ENCODE peak calls at places on chromosomes 16 and 17, in four cellular contexts. N is GM10248, J is lung, L is kidney epithelial cell. I is an unnamed sample.

GRCh38 chr16:49598386-49599170 is 225.0 kb downstream of the C16orf78 start:
- DNase-seq in J (no peak), L (no peak), N (peak), I (no peak)

GRCh38 chr16:88045820-88046303 is 94.6 kb downstream of the BANP start:
- DNase-seq in L (no peak), J (no peak), N (peak), I (no peak)

GRCh38 chr17:81032641-81033422 is 2.1 kb upstream of the BAIAP2 start:
- DNase-seq in J (no peak), L (no peak), N (no peak), I (no peak)

GRCh38 chr16:12532871-12533610 is 270.6 kb downstream of the CPPED1 start:
- DNase-seq in N (no peak), L (no peak), J (no peak), I (no peak)

GRCh38 chr17:62913971-62914370 is 52.1 kb upstream of the TANC2 start:
- DNase-seq in N (no peak), L (no peak), J (no peak), I (no peak)

GRCh38 chr17:42081516-42082129 is 16.6 kb downstream of the ZNF385C start:
- DNase-seq in L (no peak), N (no peak), J (no peak), I (no peak)

GRCh38 chr16:86665319-86665675 is 86.9 kb downstream of the FOXL1 start:
- DNase-seq in N (no peak), J (no peak), L (peak), I (no peak)

GRCh38 chr16:84759906-84760305 is 59.9 kb upstream of the CRISPLD2 start:
- DNase-seq in L (no peak), N (no peak), J (no peak), I (no peak)

GRCh38 chr16:11258553-11259287 is 2.7 kb upstream of the SOCS1 start:
- DNase-seq in N (peak), L (no peak), J (peak), I (no peak)

GRCh38 chr16:13919330-13919682 is 648 bp upstream of the ERCC4 start:
- DNase-seq in L (no peak), N (peak), J (no peak), I (no peak)

GRCh38 chr17:2511138-2511461 is 588 bp downstream of the METTL16 start:
- DNase-seq in J (no peak), N (no peak), L (no peak), I (no peak)

GRCh38 chr17:61259360-61259759 is 140.3 kb upstream of the TBX2 start:
- DNase-seq in N (no peak), J (no peak), L (no peak), I (no peak)

GRCh38 chr16:10576390-10577304 is 3.8 kb downstream of the EMP2 start:
- DNase-seq in J (no peak), L (no peak), N (no peak), I (no peak)

GRCh38 chr16:66390346-66391108 is 24.0 kb downstream of the CDH5 start:
- DNase-seq in L (no peak), N (no peak), J (no peak), I (no peak)

GRCh38 chr16:68386628-68387027 is 61.7 kb downstream of the SMPD3 start:
- DNase-seq in J (no peak), L (no peak), N (no peak), I (no peak)

DNA sequence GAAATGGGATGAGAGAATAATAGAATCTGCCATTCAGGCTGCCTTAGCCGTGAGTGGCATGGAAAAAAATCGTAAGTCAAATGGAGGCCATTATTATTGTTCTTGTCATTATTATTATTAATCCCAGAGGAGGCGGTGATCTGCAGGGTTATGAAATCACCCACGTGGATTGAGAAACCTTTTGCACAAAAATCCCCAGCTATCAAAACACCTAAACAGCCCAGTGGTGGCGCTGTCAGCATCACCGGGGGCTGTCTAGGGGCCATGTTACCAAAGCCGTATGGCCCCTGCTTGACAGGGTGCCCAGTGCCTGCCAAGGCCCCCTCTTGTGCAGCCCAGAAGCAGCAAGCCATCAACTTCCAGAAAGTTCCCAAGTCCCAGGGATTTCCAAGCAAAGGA is 25.2 kb downstream of the CNGB1 start:
- DNase-seq in N (no peak), J (no peak), L (no peak), I (no peak)
- TF ChIP-seq CTCF in N (no peak), J (no peak), L (no peak), I (peak)

GRCh38 chr16:19384656-19385055 is 33.0 kb upstream of the TMC5 start:
- DNase-seq in N (no peak), J (peak), L (no peak), I (no peak)

GRCh38 chr16:19392352-19392751 is 25.3 kb upstream of the TMC5 start:
- DNase-seq in J (no peak), N (no peak), L (no peak), I (no peak)

GRCh38 chr16:19393226-19394074 is 24.2 kb upstream of the TMC5 start:
- DNase-seq in J (peak), L (peak), N (no peak), I (no peak)

GRCh38 chr16:19386555-19386954 is 31.1 kb upstream of the TMC5 start:
- DNase-seq in L (no peak), J (no peak), N (no peak), I (no peak)

GRCh38 chr16:19389246-19389645 is 28.4 kb upstream of the TMC5 start:
- DNase-seq in N (peak), J (peak), L (no peak), I (peak)
- TF ChIP-seq CTCF in N (peak), J (peak), L (peak), I (peak)

DNA sequence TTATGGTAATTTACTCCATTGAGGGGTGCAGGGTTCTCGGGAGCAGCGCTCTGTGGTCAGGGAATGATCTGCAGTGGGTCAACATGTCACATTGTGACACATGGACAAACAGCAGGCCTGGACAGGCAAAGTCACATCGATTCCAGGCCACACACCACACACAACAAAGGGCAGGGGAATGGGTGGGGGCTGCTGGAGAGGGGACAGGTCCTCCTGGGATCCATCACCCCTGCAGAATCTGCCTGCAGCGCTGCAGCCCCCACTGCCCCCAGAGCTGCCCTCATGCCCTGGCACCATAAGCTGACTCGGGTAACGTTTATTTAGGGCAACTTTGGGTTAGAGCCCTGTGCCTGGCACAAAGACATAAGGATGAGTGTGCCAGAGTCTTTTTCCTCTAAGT is 9.1 kb downstream of the PEMT start:
- DNase-seq in L (no peak), N (no peak), J (no peak), I (no peak)
- TF ChIP-seq CTCF in L (no peak), N (no peak), J (no peak), I (no peak)

DNA sequence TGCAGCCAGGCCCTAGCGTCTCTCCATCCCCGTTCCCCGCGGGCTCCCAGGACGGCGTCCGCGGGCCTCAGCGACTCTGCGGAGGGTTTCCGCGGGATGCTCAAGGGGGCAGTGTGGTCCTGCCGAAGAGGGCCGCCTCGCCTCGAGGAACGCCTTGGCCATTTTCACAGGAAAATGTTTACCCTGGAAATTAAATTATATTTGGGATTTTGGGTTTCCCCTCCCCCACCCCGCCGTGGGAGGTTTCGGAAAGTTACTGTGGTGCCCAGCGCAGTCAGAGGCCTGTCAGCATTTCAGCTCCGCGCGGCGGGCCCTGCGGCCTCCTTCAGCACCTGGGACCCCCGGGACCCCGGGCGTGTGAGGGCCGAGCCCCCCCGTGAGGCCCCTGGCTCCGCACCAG is 94.5 kb downstream of the PCTP start:
- DNase-seq in L (no peak), J (peak), N (peak), I (peak)
- TF ChIP-seq CTCF in L (peak), J (no peak), N (peak), I (peak)

DNA sequence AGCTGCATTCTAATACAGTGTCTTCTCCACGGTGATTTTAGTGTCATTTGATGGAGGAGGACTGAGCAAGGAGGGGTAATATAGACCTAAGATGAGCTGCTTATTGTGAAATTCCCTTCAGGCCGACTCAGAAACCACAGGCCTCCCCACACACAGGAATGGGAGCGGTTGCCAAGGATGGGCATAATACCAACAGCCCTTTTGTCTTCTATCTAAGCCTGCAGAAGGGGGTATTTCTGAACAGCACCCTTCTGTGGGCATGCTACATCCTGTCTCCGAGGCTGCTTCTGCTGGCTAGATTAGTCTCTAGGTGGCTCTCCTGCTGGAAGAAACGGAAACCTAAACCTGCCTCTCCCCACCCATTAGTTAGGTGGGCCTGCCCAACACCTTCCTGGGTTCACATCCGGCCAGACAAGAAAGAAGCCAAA is 72.9 kb downstream of the CCDC182 start:
- DNase-seq in J (no peak), L (peak), N (no peak), I (no peak)
- TF ChIP-seq CTCF in J (no peak), L (no peak), N (no peak), I (no peak)

GRCh38 chr16:58197314-58198012 is 443 bp downstream of the CSNK2A2 start:
- DNase-seq in N (peak), J (no peak), L (no peak), I (no peak)

GRCh38 chr16:58200398-58200797 is 2.5 kb upstream of the CSNK2A2 start:
- DNase-seq in J (no peak), L (no peak), N (no peak), I (no peak)

GRCh38 chr16:58196898-58197313 is 1.0 kb downstream of the CSNK2A2 start:
- DNase-seq in J (no peak), N (no peak), L (no peak), I (no peak)

GRCh38 chr16:58198739-58199411 is 969 bp upstream of the CSNK2A2 start:
- DNase-seq in L (no peak), N (no peak), J (no peak), I (no peak)

GRCh38 chr16:58198022-58198683 is at the start of gene CSNK2A2:
- DNase-seq in L (no peak), N (peak), J (peak), I (peak)
- TF ChIP-seq CTCF in L (no peak), N (peak), J (peak), I (peak)

DNA sequence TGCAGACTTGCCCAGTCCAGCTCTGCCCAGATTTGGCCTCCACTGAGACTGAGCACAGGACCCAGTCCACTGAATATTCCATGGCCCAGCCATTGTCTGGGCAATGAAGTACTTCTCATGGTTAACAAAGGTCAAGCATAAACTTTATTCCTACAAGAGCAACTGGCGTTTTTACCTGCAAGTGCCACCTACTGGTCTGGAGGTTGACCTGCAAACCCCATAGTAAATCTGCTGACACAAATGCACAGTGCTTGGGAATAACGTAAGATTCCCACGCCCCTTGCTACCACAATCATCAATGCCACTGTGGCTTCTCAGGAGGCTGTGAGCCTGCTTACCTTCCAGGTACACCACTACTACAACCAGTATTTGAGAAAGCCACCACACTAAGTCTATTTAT is 170.2 kb downstream of the CEP112 start:
- DNase-seq in J (no peak), L (no peak), N (no peak), I (no peak)
- TF ChIP-seq CTCF in J (no peak), L (no peak), N (no peak), I (no peak)

DNA sequence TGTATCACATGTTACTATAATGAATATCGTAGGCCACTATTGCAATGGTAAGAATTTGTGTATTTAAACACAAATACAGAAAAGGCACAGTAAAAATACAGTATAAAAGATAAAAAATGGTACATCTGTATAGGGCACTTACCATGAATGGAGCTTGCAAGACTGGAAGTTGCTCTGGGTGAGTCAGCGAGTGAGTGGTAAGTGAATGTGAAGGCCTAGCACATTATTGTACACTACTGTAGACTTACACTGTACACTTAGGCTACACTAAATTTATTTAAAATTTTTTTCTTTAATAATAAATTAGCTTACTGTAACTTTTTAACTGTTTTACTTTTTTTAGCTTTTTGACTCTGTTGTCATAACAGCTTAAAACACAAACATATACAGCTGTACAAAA is 42.5 kb downstream of the AKAP10 start:
- DNase-seq in L (no peak), J (no peak), N (no peak), I (no peak)
- TF ChIP-seq CTCF in L (no peak), J (no peak), N (no peak), I (no peak)

I was measured in progenitor cell of endocrine pancreas.